ENCODE peak calls at places on chromosomes 4 and X, in four cellular contexts. A is thoracic aorta, R is gastrocnemius medialis, K is cardiac muscle cell. H is an unnamed sample. For H3K36me3 and H3K9me3, the result is how much of the 10 kb centered on the place peaks cover.

GRCh38 chr4:56505269-56506109 is at the start of gene ARL9:
- DNase-seq in A (peak), K (peak), R (peak), H (peak)

GRCh38 chr4:573122-573892 is 2.8 kb downstream of the TMEM271 start:
- DNase-seq in A (no peak), R (no peak), K (no peak), H (no peak)

GRCh38 chrX:24859211-24859841 is 156.4 kb downstream of the ARX start:
- DNase-seq in K (no peak), R (no peak), A (no peak), H (no peak)

GRCh38 chr4:117068120-117068519 is 17.3 kb downstream of the TRAM1L1 start:
- DNase-seq in R (no peak), K (no peak), A (no peak), H (no peak)

GRCh38 chr4:1720163-1720983 is 750 bp downstream of the TMEM129 start:
- DNase-seq in R (no peak), A (no peak), K (peak), H (peak)

GRCh38 chrX:118679290-118679689 is 48.1 kb upstream of the IL13RA1 start:
- DNase-seq in R (no peak), A (no peak), K (no peak), H (no peak)

GRCh38 chrX:119226431-119226830 is 9.7 kb upstream of the PGRMC1 start:
- DNase-seq in K (peak), A (no peak), R (no peak), H (no peak)

GRCh38 chrX:793216-793770 is 162.7 kb downstream of the SHOX start:
- DNase-seq in K (no peak), A (no peak), R (no peak), H (no peak)

GRCh38 chr4:69610484-69610883 is 29.0 kb downstream of the UGT2A2 start:
- DNase-seq in A (no peak), R (no peak), K (no peak), H (no peak)

GRCh38 chr4:133493776-133494175 is 344.7 kb downstream of the PCDH10 start:
- DNase-seq in R (no peak), K (peak), A (no peak), H (no peak)

GRCh38 chr4:122229857-122230256 is 77.7 kb downstream of the BLTP1 start:
- DNase-seq in R (no peak), A (no peak), K (no peak), H (no peak)

GRCh38 chr4:169270810-169271691 is at the start of gene SH3RF1:
- DNase-seq in A (peak), K (peak), R (peak), H (peak)

GRCh38 chrX:78029663-78030062 is 60.2 kb upstream of the PGAM4 start:
- DNase-seq in K (peak), A (no peak), R (no peak), H (no peak)

GRCh38 chr4:472881-473574 is 25.9 kb downstream of the ZNF721 start:
- DNase-seq in A (no peak), K (peak), R (no peak), H (peak)

GRCh38 chr4:57588557-57588956 is 478.4 kb upstream of the IGFBP7 start:
- DNase-seq in R (no peak), K (no peak), A (no peak), H (no peak)

GRCh38 chr4:13329963-13330362 is 154.2 kb downstream of the RAB28 start:
- DNase-seq in K (peak), R (no peak), A (no peak), H (no peak)

GRCh38 chrX:41629539-41629938 is 59.2 kb upstream of the GPR34 start:
- DNase-seq in A (no peak), R (no peak), K (no peak), H (no peak)

GRCh38 chr4:25896782-25897539 is 17.1 kb upstream of the SMIM20 start:
- DNase-seq in A (no peak), K (no peak), R (no peak), H (no peak)

GRCh38 chr4:10491420-10491819 is 34.2 kb upstream of the ZNF518B start:
- DNase-seq in K (no peak), A (no peak), R (no peak), H (no peak)

GRCh38 chrX:110286126-110286525 is 31.8 kb downstream of the AMMECR1 start:
- DNase-seq in A (no peak), R (no peak), K (peak), H (no peak)

GRCh38 chr4:155638195-155638960 is 28.3 kb upstream of the GUCY1A1 start:
- DNase-seq in K (no peak), A (no peak), R (no peak), H (no peak)

GRCh38 chrX:63751481-63751880 is 33.5 kb downstream of the ARHGEF9 start:
- DNase-seq in A (no peak), K (no peak), R (no peak), H (no peak)

GRCh38 chr4:169058312-169058711 is 48.3 kb upstream of the CBR4 start:
- DNase-seq in K (no peak), R (peak), A (no peak), H (no peak)

GRCh38 chr4:8542776-8543525 is 37.2 kb upstream of the GPR78 start:
- DNase-seq in K (no peak), A (no peak), R (no peak), H (no peak)

GRCh38 chrX:13968198-13968597 is 61.5 kb downstream of the GEMIN8 start:
- DNase-seq in K (no peak), A (no peak), R (no peak), H (no peak)

GRCh38 chrX:10393241-10393640 is 227.1 kb downstream of the MID1 start:
- DNase-seq in A (no peak), R (no peak), K (no peak), H (no peak)

GRCh38 chr4:87213425-87213824 is 7.0 kb downstream of the KLHL8 start:
- DNase-seq in A (no peak), K (peak), R (no peak), H (no peak)

GRCh38 chr4:30717208-30718020 is 2.8 kb upstream of the PCDH7 start:
- DNase-seq in A (no peak), K (peak), R (no peak), H (peak)

GRCh38 chrX:19133784-19134183 is 11.5 kb upstream of the ADGRG2 start:
- DNase-seq in K (no peak), R (no peak), A (no peak), H (no peak)

GRCh38 chr4:140609548-140610425 is 41.0 kb upstream of the UCP1 start:
- DNase-seq in K (peak), R (no peak), A (no peak), H (no peak)

GRCh38 chr4:103567591-103567990 is 152.2 kb downstream of the TACR3 start:
- DNase-seq in K (no peak), R (no peak), A (no peak), H (no peak)

GRCh38 chrX:10579018-10579752 is 41.2 kb downstream of the MID1 start:
- DNase-seq in A (no peak), R (no peak), K (peak), H (no peak)

GRCh38 chrX:1491851-1492349 is 39.2 kb upstream of the ASMTL start:
- DNase-seq in R (no peak), A (no peak), K (peak), H (no peak)

GRCh38 chrX:47169273-47169672 is 24.3 kb downstream of the RBM10 start:
- DNase-seq in A (no peak), K (no peak), R (no peak), H (no peak)

GRCh38 chr4:94158883-94159282 is 48.8 kb upstream of the SMARCAD1 start:
- DNase-seq in K (no peak), A (no peak), R (no peak), H (no peak)

GRCh38 chrX:30296408-30297254 is 12.6 kb downstream of the NR0B1 start:
- DNase-seq in K (no peak), A (no peak), R (no peak), H (no peak)

GRCh38 chrX:139495324-139495723 is 35.2 kb upstream of the F9 start:
- DNase-seq in R (no peak), A (no peak), K (no peak), H (no peak)
- H3K27ac ChIP-seq in R (no peak), A (no peak), K (no peak), H (no peak)

DNA sequence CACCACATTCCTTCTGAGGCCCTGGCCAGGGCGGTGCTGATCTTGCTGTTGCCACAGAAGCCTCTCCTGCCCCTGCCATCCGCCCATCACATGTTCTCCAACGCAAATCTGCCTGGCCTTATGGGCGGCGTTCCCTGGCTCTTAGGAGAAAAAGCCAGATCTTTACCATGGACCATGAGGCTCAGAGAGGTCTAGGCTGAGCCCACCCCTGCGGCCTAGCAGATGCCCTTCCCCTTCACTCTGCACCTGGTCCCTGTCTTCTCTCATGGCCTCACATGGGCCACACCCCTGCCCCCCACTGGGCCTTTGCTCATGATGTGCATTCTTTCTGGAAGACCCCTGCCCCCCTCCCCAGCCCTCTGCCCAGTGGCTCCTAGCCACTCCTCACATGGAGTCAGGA is 78.5 kb downstream of the CRMP1 start:
- DNase-seq in K (no peak), A (no peak), R (no peak), H (no peak)
- H3K36me3 ChIP-seq in K (under half), A (half or more), R (under half), H (half or more)

DNA sequence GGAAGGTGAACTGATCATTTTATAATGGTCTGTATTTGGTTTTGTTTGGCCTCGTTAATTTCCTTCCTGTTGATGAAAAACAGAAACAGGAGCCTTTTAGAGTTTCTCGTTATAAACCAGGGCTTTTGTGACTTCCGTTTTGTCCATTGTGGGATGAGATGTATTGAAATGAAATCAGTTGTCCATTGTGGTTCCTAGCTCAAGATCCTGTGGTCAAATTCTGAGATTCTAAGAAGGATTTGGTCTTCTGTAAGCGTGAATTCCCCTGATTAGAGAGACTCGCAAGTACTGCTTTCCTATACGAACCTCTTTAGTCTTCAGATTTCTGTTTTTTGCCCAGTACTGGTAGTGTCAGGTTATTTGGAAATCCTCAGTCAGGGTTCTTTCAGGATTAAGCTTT is 101.7 kb downstream of the RAPGEF2 start:
- DNase-seq in K (no peak), A (no peak), R (no peak), H (no peak)
- H3K9me3 ChIP-seq in K (under half), A (under half), R (under half), H (under half)

DNA sequence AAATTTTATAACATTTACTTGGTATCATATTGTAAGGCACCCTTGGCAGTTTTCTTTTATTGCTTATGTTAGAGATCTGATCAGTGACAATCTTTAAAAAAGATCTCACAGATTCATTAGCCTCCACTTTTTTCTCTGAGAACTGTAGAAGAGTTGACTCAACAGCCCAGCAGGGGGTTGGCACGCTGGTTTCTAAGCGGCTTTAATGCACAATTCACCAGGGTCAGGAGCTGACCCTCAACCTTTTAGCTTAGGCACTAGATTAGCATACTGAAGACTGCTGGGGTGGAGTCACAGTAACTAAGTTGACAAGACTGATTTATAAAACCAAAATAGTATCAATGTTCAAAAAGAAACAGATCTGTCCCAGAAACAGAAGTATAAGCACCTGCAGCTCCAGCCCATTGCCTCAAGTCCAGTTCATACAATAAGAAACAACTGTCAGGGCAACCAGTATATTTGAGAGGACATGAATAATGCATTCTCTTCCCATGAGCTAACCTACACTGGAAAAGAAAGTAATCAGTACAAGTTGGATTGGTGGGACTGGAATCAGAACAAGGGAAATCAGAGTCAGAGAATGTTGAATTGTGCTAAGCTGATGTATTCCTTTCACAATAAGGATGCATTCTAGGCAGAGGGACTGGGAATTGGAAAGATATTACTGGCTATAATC is 77.6 kb downstream of the PDE5A start:
- DNase-seq in R (no peak), A (no peak), K (no peak), H (no peak)
- H3K27ac ChIP-seq in R (no peak), A (peak), K (no peak), H (peak)